ENCODE peak calls at places on chromosomes 2 and 18, in eight cellular contexts. L, T, N, M, P, J, D and O are unnamed samples.

GRCh38 chr18:34867520-34867919 is 157.4 kb downstream of the DTNA start:
- DNase-seq in N (peak), M (no peak), L (no peak), J (no peak), P (no peak), D (peak), T (no peak), O (no peak)

GRCh38 chr2:11539317-11540147 is 5.7 kb downstream of the GREB1 start:
- DNase-seq in P (peak), J (no peak), T (no peak), L (peak), M (no peak), N (no peak), D (peak), O (no peak)

GRCh38 chr2:118014492-118014824 is 588 bp upstream of the CCDC93 start:
- DNase-seq in N (no peak), M (no peak), J (no peak), T (no peak), D (peak), P (no peak), L (no peak), O (no peak)

GRCh38 chr2:238380785-238381184 is 45.9 kb upstream of the ASB1 start:
- DNase-seq in L (no peak), M (peak), P (no peak), D (no peak), J (no peak), T (peak), N (peak), O (no peak)

GRCh38 chr2:85577386-85578242 is at the start of gene VAMP8:
- DNase-seq in N (no peak), P (peak), J (peak), M (peak), D (peak), L (peak), T (no peak), O (peak)

GRCh38 chr2:104849618-104850097 is 4.3 kb upstream of the POU3F3 start:
- DNase-seq in P (no peak), N (peak), D (peak), J (peak), T (peak), M (no peak), L (peak), O (no peak)

GRCh38 chr2:169095631-169096105 is 26.3 kb downstream of the DHRS9 start:
- DNase-seq in N (peak), T (peak), M (peak), J (no peak), L (no peak), P (no peak), D (no peak), O (no peak)

GRCh38 chr18:36829362-36830140 is 624 bp downstream of the KIAA1328 start:
- DNase-seq in T (peak), J (no peak), L (no peak), N (peak), M (peak), D (peak), P (peak), O (no peak)

GRCh38 chr2:189486237-189486770 is 45.0 kb downstream of the WDR75 start:
- DNase-seq in L (no peak), M (peak), D (no peak), N (no peak), P (no peak), T (no peak), J (no peak), O (no peak)

GRCh38 chr18:8121942-8122480 is 487.2 kb upstream of the RAB12 start:
- DNase-seq in D (no peak), J (no peak), M (peak), N (peak), L (no peak), P (no peak), T (peak), O (no peak)

GRCh38 chr2:37664190-37664751 is 7.2 kb downstream of the CDC42EP3 start:
- DNase-seq in D (no peak), M (no peak), L (peak), T (no peak), J (no peak), P (no peak), N (no peak), O (no peak)

GRCh38 chr18:78685250-78685979 is 294.2 kb upstream of the SALL3 start:
- DNase-seq in T (no peak), J (no peak), N (no peak), D (no peak), P (peak), M (no peak), L (no peak), O (no peak)

GRCh38 chr2:135074216-135074615 is 22.1 kb downstream of the RAB3GAP1 start:
- DNase-seq in M (no peak), P (no peak), L (no peak), T (no peak), J (no peak), D (no peak), N (no peak), O (no peak)

GRCh38 chr18:60147326-60147725 is 225.2 kb downstream of the MC4R start:
- DNase-seq in M (no peak), J (no peak), L (no peak), P (no peak), D (no peak), T (no peak), N (no peak), O (no peak)

GRCh38 chr18:13461936-13462335 is 243.4 kb downstream of the LDLRAD4 start:
- DNase-seq in M (no peak), P (no peak), T (no peak), N (no peak), D (no peak), L (peak), J (no peak), O (no peak)

GRCh38 chr2:39704540-39704939 is 38.8 kb downstream of the TMEM178A start:
- DNase-seq in D (no peak), J (no peak), N (no peak), M (no peak), T (no peak), L (no peak), P (no peak), O (no peak)

GRCh38 chr2:223598994-223599645 is 3.0 kb downstream of the SCG2 start:
- DNase-seq in J (no peak), T (peak), M (no peak), L (no peak), P (no peak), D (no peak), N (peak), O (no peak)

GRCh38 chr18:23099621-23100020 is 35.7 kb upstream of the CABLES1 start:
- DNase-seq in N (no peak), P (peak), T (peak), D (no peak), M (no peak), J (peak), L (no peak), O (no peak)

GRCh38 chr2:19104503-19104902 is 253.9 kb downstream of the OSR1 start:
- DNase-seq in L (no peak), P (no peak), N (no peak), D (no peak), J (no peak), T (no peak), M (peak), O (no peak)

GRCh38 chr2:191620144-191620543 is 57.8 kb upstream of the NABP1 start:
- DNase-seq in L (no peak), N (peak), M (no peak), T (peak), P (no peak), D (no peak), J (no peak), O (no peak)

GRCh38 chr18:32091724-32092421 is at the start of gene RNF138:
- DNase-seq in M (peak), T (peak), J (peak), P (peak), N (peak), L (peak), D (peak), O (peak)

GRCh38 chr2:167342769-167343168 is 454.5 kb downstream of the XIRP2 start:
- DNase-seq in P (no peak), J (no peak), N (peak), D (no peak), T (no peak), L (no peak), M (no peak), O (no peak)

GRCh38 chr2:172674034-172674967 is 61.3 kb upstream of the RAPGEF4 start:
- DNase-seq in L (peak), M (no peak), N (peak), P (no peak), D (peak), J (peak), T (no peak), O (peak)

GRCh38 chr2:187976259-187976658 is 315.4 kb upstream of the GULP1 start:
- DNase-seq in D (no peak), N (no peak), L (no peak), T (peak), J (no peak), P (no peak), M (no peak), O (no peak)

GRCh38 chr2:65737452-65738011 is 305.1 kb upstream of the SPRED2 start:
- DNase-seq in D (no peak), L (no peak), P (no peak), M (no peak), T (no peak), J (no peak), N (no peak), O (no peak)

GRCh38 chr2:65746919-65747678 is 314.7 kb upstream of the SPRED2 start:
- DNase-seq in M (no peak), L (no peak), N (no peak), P (no peak), T (no peak), J (no peak), D (peak), O (no peak)

GRCh38 chr2:65744801-65745200 is 312.4 kb upstream of the SPRED2 start:
- DNase-seq in J (no peak), D (no peak), T (no peak), M (no peak), L (no peak), N (no peak), P (no peak), O (no peak)

GRCh38 chr2:65742977-65743376 is 310.6 kb upstream of the SPRED2 start:
- DNase-seq in N (no peak), L (no peak), J (no peak), P (no peak), M (no peak), D (no peak), T (no peak), O (no peak)
- TF ChIP-seq CTCF in N (no peak), L (no peak), J (no peak), P (no peak), M (no peak), D (no peak), T (no peak), O (no peak)

DNA sequence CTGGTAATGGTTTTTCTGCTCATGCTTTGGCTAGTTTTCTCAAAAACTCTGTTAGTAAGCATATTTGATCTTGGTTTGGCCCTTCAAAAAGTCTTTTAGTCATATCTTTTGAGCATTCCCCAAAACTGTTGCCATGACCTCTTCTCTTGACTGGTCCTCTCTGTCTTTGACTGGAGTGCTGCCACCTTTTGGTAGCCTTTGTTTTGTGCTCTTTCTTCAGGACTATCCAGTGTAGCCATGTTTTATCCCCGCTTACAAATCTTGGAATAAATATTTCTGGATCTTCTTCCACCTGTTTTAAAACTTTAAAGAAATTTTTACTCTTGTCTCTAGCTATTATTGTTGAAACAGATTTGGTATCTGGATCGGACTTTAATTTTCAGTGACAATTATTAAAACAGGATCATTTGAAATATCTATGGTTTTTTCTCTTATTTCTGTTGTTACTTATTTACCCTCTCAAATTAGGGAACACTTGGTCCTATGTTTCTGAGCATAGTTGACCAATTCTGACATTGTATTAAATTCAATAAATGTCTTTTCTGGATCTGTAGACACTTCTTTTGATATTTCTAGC is 965 bp upstream of the ELOA2 start:
- DNase-seq in M (no peak), D (peak), J (no peak), L (peak), T (peak), P (no peak), N (peak), O (peak)
- TF ChIP-seq CTCF in M (peak), D (peak), J (no peak), L (peak), T (peak), P (no peak), N (peak), O (peak)

GRCh38 chr2:62705859-62706720 is 577 bp downstream of the EHBP1 start:
- DNase-seq in T (peak), P (peak), L (peak), J (no peak), D (peak), N (peak), M (peak), O (peak)
- TF ChIP-seq CTCF in T (peak), P (peak), L (peak), J (peak), D (peak), N (peak), M (peak), O (peak)

GRCh38 chr18:21452381-21452780 is 148.1 kb downstream of the ESCO1 start:
- DNase-seq in T (peak), L (no peak), P (no peak), N (no peak), J (no peak), D (no peak), M (no peak), O (no peak)

GRCh38 chr18:21453512-21453862 is 147.0 kb downstream of the ESCO1 start:
- DNase-seq in T (peak), N (no peak), J (no peak), P (no peak), D (no peak), L (no peak), M (no peak), O (no peak)

GRCh38 chr18:21450913-21451312 is 149.6 kb downstream of the ESCO1 start:
- DNase-seq in N (no peak), P (no peak), T (peak), D (no peak), J (no peak), M (no peak), L (no peak), O (no peak)

GRCh38 chr18:21454725-21455124 is 145.8 kb downstream of the ESCO1 start:
- DNase-seq in L (no peak), P (no peak), D (no peak), J (no peak), N (no peak), M (no peak), T (no peak), O (no peak)

DNA sequence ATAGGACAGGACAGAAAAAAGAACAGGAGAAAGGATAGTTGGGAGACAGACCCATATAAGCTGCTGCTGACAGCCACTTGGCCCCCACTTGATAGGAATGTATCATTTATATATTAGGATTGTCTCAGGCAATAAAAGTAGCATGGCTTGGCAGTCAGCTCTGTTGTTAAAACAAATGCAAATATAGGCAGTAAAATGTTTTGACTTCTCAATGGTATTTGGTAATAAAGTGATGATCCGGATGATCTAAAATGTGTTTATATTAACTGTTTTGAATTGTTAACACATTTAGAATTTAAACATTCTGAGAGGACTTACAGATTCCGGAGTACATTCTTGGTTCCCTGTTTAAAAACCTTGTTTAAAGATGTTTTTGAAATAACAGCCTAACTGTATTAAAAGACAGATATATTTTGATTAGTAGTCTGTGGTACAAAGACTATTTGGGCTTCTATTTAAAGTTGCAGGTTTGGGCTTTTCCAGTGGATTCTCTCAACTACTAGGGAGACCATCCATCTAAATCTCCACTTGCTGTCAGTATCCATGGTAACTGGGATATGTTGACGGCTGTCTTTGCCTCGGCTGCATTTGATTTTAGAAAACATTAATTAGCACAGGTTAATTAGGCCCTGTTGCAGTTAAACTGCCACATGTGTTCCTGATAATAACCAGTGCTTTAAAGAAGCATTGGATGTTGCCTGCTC is 147.5 kb downstream of the ESCO1 start:
- DNase-seq in N (no peak), L (no peak), M (no peak), J (no peak), T (no peak), P (no peak), D (no peak), O (no peak)
- TF ChIP-seq CTCF in N (no peak), L (no peak), M (no peak), J (no peak), T (no peak), P (no peak), D (no peak), O (no peak)

GRCh38 chr18:76522551-76522950 is 27.5 kb upstream of the ZNF516 start:
- DNase-seq in L (no peak), T (no peak), D (no peak), N (no peak), J (no peak), P (no peak), M (no peak), O (no peak)
- TF ChIP-seq CTCF in L (no peak), T (no peak), D (no peak), N (no peak), J (no peak), P (no peak), M (no peak), O (no peak)

DNA sequence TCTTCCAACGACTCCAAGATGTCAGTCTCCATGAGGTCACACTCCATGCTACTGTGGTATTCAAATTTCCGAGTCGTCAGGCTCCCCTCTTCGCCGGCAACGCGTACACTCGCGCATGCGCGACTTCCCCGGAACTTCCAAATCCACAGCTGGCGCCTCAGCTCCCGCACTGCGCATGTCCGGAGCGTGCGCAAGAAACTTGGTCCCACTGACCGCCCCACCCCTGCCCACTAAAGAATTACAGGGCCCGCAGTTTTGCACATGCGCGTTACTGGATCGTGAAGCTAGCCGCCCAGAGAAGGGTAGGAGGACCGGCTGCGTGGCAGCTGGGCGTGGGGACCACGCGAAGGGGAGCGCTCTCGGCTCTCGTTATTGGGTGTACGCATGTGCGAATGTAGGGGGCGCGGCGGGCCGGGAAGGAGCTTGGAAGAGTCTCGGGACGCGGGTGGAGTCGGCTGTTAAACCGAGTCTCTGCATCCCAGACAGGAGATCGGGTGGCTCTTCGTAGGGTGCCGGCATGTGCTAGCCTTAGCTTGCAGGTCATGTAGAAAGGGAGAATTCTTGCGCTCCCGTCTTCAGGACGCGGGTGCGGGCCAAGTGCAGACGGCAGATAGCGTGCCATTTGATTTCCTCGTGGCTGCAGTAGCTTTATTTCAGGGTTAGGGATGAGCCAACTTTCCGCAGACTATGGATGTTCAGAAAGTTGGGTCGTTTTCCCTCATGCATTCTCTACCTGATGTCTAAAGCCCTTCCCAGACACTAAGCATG is at the start of gene FAM98A:
- DNase-seq in N (peak), J (peak), D (peak), M (peak), T (peak), L (peak), P (peak), O (peak)
- TF ChIP-seq CTCF in N (peak), J (peak), D (no peak), M (no peak), T (peak), L (peak), P (no peak), O (no peak)

GRCh38 chr2:8756230-8756629 is 74.4 kb downstream of the ID2 start:
- DNase-seq in D (no peak), J (no peak), T (no peak), L (no peak), N (no peak), P (no peak), M (no peak), O (no peak)

GRCh38 chr2:8767324-8767723 is 70.1 kb downstream of the KIDINS220 start:
- DNase-seq in N (no peak), P (no peak), T (no peak), D (no peak), L (no peak), J (no peak), M (no peak), O (no peak)

DNA sequence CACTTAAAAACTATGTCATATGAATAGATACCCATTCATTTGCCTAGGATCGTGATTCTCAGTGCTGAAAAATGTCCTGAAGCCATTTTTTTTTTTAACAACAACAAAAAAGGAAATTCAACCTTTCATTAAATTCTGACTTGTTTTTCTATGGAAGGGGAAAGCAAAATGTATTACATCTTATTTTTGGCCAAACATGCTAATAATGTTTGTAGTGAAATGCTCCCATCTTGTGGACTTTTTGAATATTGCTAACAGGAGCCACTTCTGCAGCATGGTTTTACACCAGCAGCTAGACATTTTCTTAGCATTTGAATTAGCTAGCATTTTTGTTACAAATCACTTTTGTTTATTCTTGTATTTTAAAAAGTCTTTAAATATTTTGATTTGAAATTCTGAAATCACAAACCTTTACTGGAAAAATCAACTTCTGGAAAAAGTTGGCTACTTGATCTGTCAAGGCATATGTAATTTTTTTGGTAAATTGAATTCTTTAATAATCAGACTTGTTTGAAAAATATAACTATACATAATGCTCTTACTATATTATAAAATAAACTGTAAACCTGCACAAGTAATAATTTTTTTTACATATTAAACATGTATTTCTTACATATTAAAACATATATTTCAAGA is 75.8 kb downstream of the KIDINS220 start:
- DNase-seq in N (peak), T (peak), D (no peak), L (no peak), J (no peak), M (peak), P (no peak), O (peak)
- TF ChIP-seq CTCF in N (peak), T (peak), D (peak), L (peak), J (peak), M (peak), P (peak), O (peak)